ENCODE peak calls at places on chromosomes 6 and 20, in ten cellular contexts. L is HFFc6; M is foreskin fibroblast; K is WERI-Rb-1; U is left lung; N is CD8-positive, alpha-beta T cell; T is fibroblast of the aortic adventitia; R is colonic mucosa; Q is brain microvascular endothelial cell; G is heart left ventricle. X is an unnamed sample.

GRCh38 chr20:5136096-5136495 is 9.3 kb downstream of the CDS2 start:
- DNase-seq in Q (no peak), N (no peak), K (no peak), R (no peak), T (no peak), U (no peak), G (no peak), L (no peak), M (no peak), X (no peak)

GRCh38 chr20:15674253-15675145 is 898.7 kb downstream of the KIF16B start:
- DNase-seq in M (peak; percentile 48), U (no peak), K (no peak), N (no peak), G (no peak), Q (no peak), R (no peak), T (no peak), L (no peak), X (no peak)

GRCh38 chr20:59441860-59442810 is 141.7 kb downstream of the EDN3 start:
- DNase-seq in T (no peak), K (no peak), Q (no peak), G (no peak), N (no peak), M (no peak), L (no peak), U (no peak), R (no peak), X (no peak)

GRCh38 chr6:150751296-150751695 is 114.2 kb upstream of the MTHFD1L start:
- DNase-seq in G (no peak), K (no peak), L (peak; percentile 8), Q (peak; percentile 6), R (no peak), N (no peak), M (no peak), U (no peak), T (peak; percentile 33), X (no peak)

GRCh38 chr6:152948150-152948768 is 34.6 kb downstream of the FBXO5 start:
- DNase-seq in M (peak; percentile 70), G (no peak), U (no peak), K (no peak), Q (peak; percentile 25), L (peak; percentile 39), N (no peak), T (peak; percentile 73), R (no peak), X (no peak)

GRCh38 chr6:157358287-157358686 is 22.7 kb upstream of the ZDHHC14 start:
- DNase-seq in L (no peak), T (no peak), K (no peak), R (no peak), G (no peak), M (no peak), U (no peak), N (no peak), Q (no peak), X (no peak)

GRCh38 chr6:158972241-158973233 is 27.5 kb downstream of the RSPH3 start:
- DNase-seq in N (no peak), U (no peak), K (no peak), L (peak; percentile 44), Q (peak; percentile 25), M (peak; percentile 69), T (peak; percentile 83), R (no peak), G (no peak), X (peak; percentile 18)

GRCh38 chr6:111758608-111759293 is 114.5 kb downstream of the FYN start:
- DNase-seq in N (no peak), Q (no peak), U (no peak), K (no peak), T (no peak), L (no peak), G (no peak), M (no peak), R (no peak), X (no peak)

GRCh38 chr6:8382434-8382833 is 52.9 kb downstream of the SLC35B3 start:
- DNase-seq in R (no peak), M (no peak), G (no peak), N (no peak), Q (no peak), U (no peak), T (no peak), K (no peak), L (no peak), X (no peak)

GRCh38 chr20:23449400-23449799 is 3.3 kb downstream of the CST11 start:
- DNase-seq in N (no peak), K (no peak), G (no peak), L (no peak), M (no peak), U (no peak), R (no peak), T (no peak), Q (no peak), X (no peak)

DNA sequence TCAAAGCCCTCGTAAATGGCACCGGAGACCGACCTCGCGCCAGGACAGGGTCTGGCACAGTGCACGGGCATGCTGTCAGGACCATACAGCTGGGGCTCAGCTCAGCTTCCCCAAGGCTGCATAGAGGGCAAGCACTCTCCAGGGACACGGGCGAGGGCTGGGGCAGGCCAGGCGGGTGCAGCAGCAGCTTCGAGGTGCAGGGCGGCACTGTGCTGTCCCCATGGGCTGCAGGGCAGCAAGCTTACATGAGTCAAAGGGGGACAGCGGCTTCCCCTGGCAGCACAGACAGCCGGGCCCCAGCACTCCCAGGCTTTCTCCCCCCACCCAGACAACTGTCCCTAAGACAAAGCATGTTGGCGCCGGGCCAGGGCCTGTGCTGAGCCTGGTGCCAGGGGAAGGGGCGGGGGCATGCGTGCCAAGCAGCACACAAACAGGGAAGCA is 25.7 kb downstream of the PSMG4 start:
- DNase-seq in T (no peak), R (no peak), Q (no peak), L (no peak), U (no peak), G (no peak), K (no peak), M (no peak), N (no peak), X (no peak)
- TF ChIP-seq CTCF in T (no peak), R (no peak), Q (no peak), L (no peak), U (no peak), G (no peak), K (no peak), M (no peak), N (no peak), X (no peak)

DNA sequence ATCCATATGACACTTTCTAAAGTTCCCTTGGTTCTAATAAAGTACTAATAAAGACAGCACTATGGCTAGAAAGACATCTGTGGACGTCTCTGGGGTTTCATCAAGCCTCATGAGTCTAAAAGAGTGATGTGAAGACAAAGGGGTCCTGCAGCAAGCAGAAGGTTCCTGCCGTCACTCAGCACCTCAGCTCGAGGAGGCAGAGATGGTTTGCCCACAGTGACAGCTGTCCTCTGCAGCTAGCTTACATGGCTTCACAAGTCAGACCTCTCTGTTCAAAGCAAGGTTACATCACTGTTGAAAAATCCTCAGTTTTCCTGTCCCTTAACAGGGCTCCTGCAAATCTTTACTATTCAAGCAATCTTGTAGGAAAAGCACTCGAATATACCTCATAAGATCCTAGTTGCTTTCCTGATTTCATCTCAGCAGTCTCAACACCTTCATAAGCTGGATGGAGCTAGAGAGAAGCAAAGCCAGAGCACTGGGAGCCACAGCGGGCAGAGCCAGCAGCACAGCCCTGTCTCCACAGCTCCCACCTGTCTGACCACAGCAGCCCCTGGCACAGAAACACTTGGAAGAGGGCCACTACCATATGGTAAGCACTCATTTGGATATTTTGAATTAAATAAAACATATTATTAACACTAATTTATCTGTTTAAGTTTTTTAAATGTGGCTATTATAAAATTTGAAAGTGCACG is 202.3 kb downstream of the GMDS start:
- DNase-seq in Q (no peak), G (no peak), U (no peak), T (no peak), R (no peak), L (no peak), K (no peak), N (no peak), M (no peak), X (no peak)
- TF ChIP-seq CTCF in Q (no peak), G (no peak), U (no peak), T (no peak), R (no peak), L (no peak), K (no peak), N (no peak), M (no peak), X (no peak)

DNA sequence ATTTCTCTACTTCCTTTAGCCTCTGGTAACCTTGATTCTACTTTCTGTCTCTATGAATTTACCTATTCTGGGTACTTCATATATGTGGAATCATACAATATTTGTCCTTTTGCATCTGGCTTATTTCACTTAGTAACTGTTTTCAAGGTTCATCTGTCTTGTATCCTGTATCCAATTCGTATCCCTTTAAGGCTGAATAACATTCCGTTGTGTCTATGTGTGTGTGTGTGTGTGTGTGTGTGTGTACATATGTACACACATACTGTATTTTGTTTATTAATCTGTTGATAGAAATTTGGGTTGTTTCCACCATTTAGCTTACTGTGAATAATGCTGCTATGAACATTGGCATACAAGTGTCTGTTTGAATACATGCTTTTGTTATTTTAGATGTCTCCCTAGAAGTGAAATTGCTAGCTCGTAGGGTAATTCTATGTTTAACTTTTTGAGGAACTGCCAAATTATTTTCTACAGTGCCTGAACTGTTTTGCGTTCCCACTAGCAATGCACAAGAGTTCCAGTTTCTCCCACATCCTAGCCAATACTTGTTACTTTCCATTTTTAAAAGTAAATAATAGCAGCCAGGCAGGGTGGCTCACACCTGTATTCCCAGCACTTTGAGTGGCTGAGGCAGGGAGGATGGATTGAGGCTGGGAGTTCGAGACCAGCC is 17.7 kb downstream of the SENP6 start:
- DNase-seq in G (no peak), M (no peak), L (no peak), U (no peak), K (no peak), Q (no peak), N (no peak), R (no peak), T (no peak), X (no peak)
- TF ChIP-seq CTCF in G (no peak), M (no peak), L (no peak), U (no peak), K (no peak), Q (no peak), N (no peak), R (no peak), T (no peak), X (no peak)

GRCh38 chr20:45934046-45934586 is 367 bp upstream of the PCIF1 start:
- DNase-seq in N (no peak), U (peak; percentile 90), M (peak; percentile 47), T (peak; percentile 48), K (peak; percentile 54), R (peak; percentile 71), Q (no peak), L (no peak), G (peak; percentile 80), X (no peak)

GRCh38 chr20:45934587-45935415 is at the start of gene PCIF1:
- DNase-seq in N (peak; percentile 98), T (peak; percentile 97), R (peak; percentile 98), G (peak; percentile 99), K (peak; percentile 97), U (peak; percentile 98), Q (peak; percentile 98), L (peak; percentile 96), M (peak; percentile 99), X (peak; percentile 95)

GRCh38 chr20:45937765-45938164 is 3.3 kb downstream of the PCIF1 start:
- DNase-seq in R (no peak), M (no peak), G (no peak), K (no peak), U (no peak), T (no peak), N (no peak), Q (peak; percentile 38), L (peak; percentile 32), X (no peak)

GRCh38 chr20:45935416-45936046 is 1.0 kb downstream of the PCIF1 start:
- DNase-seq in M (no peak), N (no peak), L (no peak), R (no peak), T (no peak), G (no peak), U (no peak), K (no peak), Q (no peak), X (no peak)

GRCh38 chr20:45933231-45934045 is 1.0 kb upstream of the PCIF1 start:
- DNase-seq in R (peak; percentile 80), N (peak; percentile 63), T (peak; percentile 67), G (peak; percentile 79), Q (peak; percentile 62), L (peak; percentile 79), M (peak; percentile 87), U (peak; percentile 85), K (peak; percentile 92), X (no peak)
- TF ChIP-seq CTCF in R (peak; percentile 26), N (no peak), T (peak; percentile 34), G (peak; percentile 32), Q (peak; percentile 60), L (peak; percentile 58), M (peak; percentile 29), U (peak; percentile 17), K (peak; percentile 62), X (peak; percentile 25)